ENCODE peak calls at places on chromosome 7, in four cellular contexts. V is H9, S is IMR-90, M is H1. Z is an unnamed sample.
A peak's percentile ranks its signal among the peaks of the same experiment; 100 is the strongest.

GRCh38 chr7:710161-710560 is 16.3 kb upstream of the DNAAF5 start:
- DNase-seq in S (no peak), M (no peak), V (no peak), Z (no peak)

GRCh38 chr7:45968856-45969536 is 47.9 kb upstream of the IGFBP3 start:
- DNase-seq in S (no peak), M (no peak), V (no peak), Z (no peak)

GRCh38 chr7:116687801-116688201 is 15.8 kb downstream of the MET start:
- DNase-seq in M (no peak), V (no peak), S (peak; percentile 83), Z (no peak)

GRCh38 chr7:48244902-48245301 is 73.6 kb downstream of the ABCA13 start:
- DNase-seq in M (no peak), V (no peak), S (peak; percentile 49), Z (no peak)

GRCh38 chr7:8117195-8117594 is 144.8 kb downstream of the ICA1 start:
- DNase-seq in M (no peak), V (no peak), S (no peak), Z (no peak)

GRCh38 chr7:151731022-151731441 is 145.9 kb downstream of the PRKAG2 start:
- DNase-seq in S (no peak), V (no peak), M (no peak), Z (no peak)

GRCh38 chr7:25124485-25125136 is 449 bp downstream of the CYCS start:
- DNase-seq in M (no peak), V (no peak), S (no peak), Z (peak; percentile 32)

GRCh38 chr7:102849538-102849937 is 63.3 kb upstream of the LRRC17 start:
- DNase-seq in S (no peak), V (no peak), M (no peak), Z (no peak)

GRCh38 chr7:97064972-97065587 is 40.4 kb upstream of the DLX5 start:
- DNase-seq in M (peak; percentile 47), V (no peak), S (peak; percentile 58), Z (peak; percentile 64)

GRCh38 chr7:103695496-103695895 is 249.5 kb upstream of the SLC26A5 start:
- DNase-seq in M (no peak), S (no peak), V (no peak), Z (no peak)

GRCh38 chr7:155257482-155258232 is 40.0 kb upstream of the INSIG1 start:
- DNase-seq in S (no peak), V (no peak), M (no peak), Z (no peak)

GRCh38 chr7:92730808-92731207 is 105.6 kb downstream of the CDK6 start:
- DNase-seq in V (no peak), S (peak; percentile 58), M (no peak), Z (no peak)

GRCh38 chr7:101169110-101169837 is 3.9 kb upstream of the VGF start:
- DNase-seq in S (no peak), M (peak; percentile 53), V (peak; percentile 33), Z (peak; percentile 20)

GRCh38 chr7:122038904-122039303 is 105.1 kb downstream of the AASS start:
- DNase-seq in S (peak; percentile 4), M (no peak), V (no peak), Z (no peak)

GRCh38 chr7:128917061-128917460 is 6.6 kb upstream of the KCP start:
- DNase-seq in S (no peak), M (peak; percentile 42), V (peak; percentile 25), Z (no peak)

GRCh38 chr7:48158404-48158803 is 12.9 kb upstream of the ABCA13 start:
- DNase-seq in V (no peak), S (peak; percentile 73), M (no peak), Z (no peak)

GRCh38 chr7:102044984-102045673 is 227.7 kb downstream of the CUX1 start:
- DNase-seq in M (no peak), V (no peak), S (peak; percentile 93), Z (no peak)

GRCh38 chr7:368651-369475 is 78.9 kb downstream of the FOXL3 start:
- DNase-seq in M (no peak), S (no peak), V (no peak), Z (no peak)

GRCh38 chr7:143395187-143396149 is 13.2 kb downstream of the EPHA1 start:
- DNase-seq in V (peak; percentile 36), S (no peak), M (no peak), Z (peak; percentile 53)

GRCh38 chr7:1811850-1812692 is 142.0 kb downstream of the ELFN1 start:
- DNase-seq in V (no peak), M (no peak), S (no peak), Z (peak; percentile 45)

GRCh38 chr7:1696671-1697498 is 26.8 kb downstream of the ELFN1 start:
- DNase-seq in M (peak; percentile 45), S (no peak), V (peak; percentile 29), Z (no peak)

GRCh38 chr7:4131043-4131442 is 551.1 kb upstream of the FOXK1 start:
- DNase-seq in S (no peak), V (peak; percentile 74), M (no peak), Z (peak; percentile 84)

GRCh38 chr7:157442993-157443831 is 106.4 kb downstream of the DNAJB6 start:
- DNase-seq in V (no peak), S (no peak), M (peak; percentile 35), Z (no peak)

GRCh38 chr7:113060100-113060499 is 26.5 kb downstream of the GPR85 start:
- DNase-seq in V (no peak), S (no peak), M (no peak), Z (no peak)

GRCh38 chr7:2729893-2730716 is 42.1 kb downstream of the AMZ1 start:
- DNase-seq in V (no peak), S (peak; percentile 74), M (no peak), Z (no peak)

GRCh38 chr7:30472771-30473392 is 5.7 kb downstream of the NOD1 start:
- DNase-seq in V (no peak), S (peak; percentile 70), M (peak; percentile 4), Z (peak; percentile 97)

GRCh38 chr7:25596443-25596842 is 368.2 kb upstream of the NPVF start:
- DNase-seq in V (no peak), S (no peak), M (no peak), Z (no peak)

GRCh38 chr7:155593455-155594162 is 47.2 kb upstream of the CNPY1 start:
- DNase-seq in V (no peak), S (no peak), M (no peak), Z (no peak)

GRCh38 chr7:101058355-101058754 is 26.9 kb upstream of the TRIM56 start:
- DNase-seq in V (peak; percentile 77), M (peak; percentile 88), S (peak; percentile 50), Z (peak; percentile 71)

GRCh38 chr7:38844952-38845563 is 63.9 kb downstream of the VPS41 start:
- DNase-seq in M (no peak), V (no peak), S (no peak), Z (no peak)

GRCh38 chr7:14069961-14070360 is 80.5 kb upstream of the ETV1 start:
- DNase-seq in M (no peak), V (no peak), S (no peak), Z (peak; percentile 60)

GRCh38 chr7:74294191-74294998 is 5.2 kb downstream of the CLIP2 start:
- DNase-seq in V (no peak), M (no peak), S (no peak), Z (no peak)

GRCh38 chr7:7100432-7100849 is 81.9 kb upstream of the C1GALT1 start:
- DNase-seq in M (peak; percentile 58), V (peak; percentile 83), S (no peak), Z (peak; percentile 99)

GRCh38 chr7:73612598-73613269 is 11.6 kb downstream of the MLXIPL start:
- DNase-seq in M (no peak), S (peak; percentile 29), V (no peak), Z (peak; percentile 96)

GRCh38 chr7:99478464-99479440 is 6.1 kb downstream of the ZNF789 start:
- DNase-seq in M (no peak), V (no peak), S (no peak), Z (no peak)

GRCh38 chr7:127844707-127845331 is 186.4 kb downstream of the LRRC4 start:
- DNase-seq in V (no peak), M (no peak), S (peak; percentile 61), Z (no peak)

GRCh38 chr7:6250364-6250833 is 22.0 kb downstream of the CYTH3 start:
- DNase-seq in S (no peak), V (no peak), M (no peak), Z (no peak)

DNA sequence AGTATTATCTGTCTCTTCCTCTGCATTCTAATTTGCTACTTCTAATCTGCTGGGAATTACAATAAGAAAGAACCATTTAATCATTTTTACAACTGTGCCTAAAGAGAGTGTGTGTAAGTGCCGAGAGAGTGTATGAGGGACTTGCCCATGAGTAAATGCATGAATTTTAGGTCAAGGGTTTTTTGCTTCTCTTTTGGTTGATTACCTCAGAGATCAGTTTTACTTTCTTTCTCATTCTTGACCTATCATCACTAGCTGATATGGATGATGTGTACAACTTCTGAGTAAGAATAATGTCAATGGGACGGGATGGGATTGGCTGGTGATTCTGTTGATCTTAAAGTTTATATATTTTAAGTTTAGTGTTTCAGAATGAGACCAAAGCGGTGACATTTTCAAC is 47.8 kb downstream of the IKZF1 start:
- DNase-seq in S (no peak), M (no peak), V (no peak), Z (no peak)
- H4K5ac ChIP-seq in S (no peak overlapping the region), M (no peak overlapping the region), V (no peak overlapping the region), Z (no peak overlapping the region)

DNA sequence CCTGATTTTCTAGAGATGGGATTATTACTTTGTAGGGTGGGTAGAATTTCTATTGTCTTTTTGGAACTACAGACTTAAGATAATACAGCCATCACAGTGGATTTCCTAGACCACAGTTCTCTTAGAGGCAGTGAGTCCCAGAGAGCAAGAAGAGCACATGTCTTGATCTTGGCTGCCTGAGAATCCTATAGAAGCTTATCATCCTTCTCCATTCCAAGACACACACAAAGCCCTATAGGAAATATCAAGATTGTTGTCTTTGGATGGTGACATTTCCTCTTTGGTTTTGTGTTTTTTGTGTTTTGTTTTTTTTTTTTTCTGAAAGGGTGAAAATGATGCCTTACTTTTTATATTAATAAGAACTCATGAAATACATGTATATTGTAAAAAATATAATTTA is 143.1 kb downstream of the AHR start:
- DNase-seq in M (no peak), V (no peak), S (no peak), Z (no peak)
- H4K5ac ChIP-seq in M (no peak overlapping the region), V (no peak overlapping the region), S (no peak overlapping the region), Z (no peak overlapping the region)

GRCh38 chr7:54946764-54947163 is 72.1 kb upstream of the EGFR start:
- DNase-seq in V (no peak), M (no peak), S (no peak), Z (no peak)
- H4K5ac ChIP-seq in V (no peak overlapping the region), M (no peak overlapping the region), S (no peak overlapping the region), Z (no peak overlapping the region)

GRCh38 chr7:69710773-69711445 is 112.6 kb downstream of the AUTS2 start:
- DNase-seq in S (no peak), M (no peak), V (no peak), Z (no peak)
- H4K5ac ChIP-seq in S (no peak overlapping the region), M (peak overlapping the region; percentile 25), V (no peak overlapping the region), Z (no peak overlapping the region)

DNA sequence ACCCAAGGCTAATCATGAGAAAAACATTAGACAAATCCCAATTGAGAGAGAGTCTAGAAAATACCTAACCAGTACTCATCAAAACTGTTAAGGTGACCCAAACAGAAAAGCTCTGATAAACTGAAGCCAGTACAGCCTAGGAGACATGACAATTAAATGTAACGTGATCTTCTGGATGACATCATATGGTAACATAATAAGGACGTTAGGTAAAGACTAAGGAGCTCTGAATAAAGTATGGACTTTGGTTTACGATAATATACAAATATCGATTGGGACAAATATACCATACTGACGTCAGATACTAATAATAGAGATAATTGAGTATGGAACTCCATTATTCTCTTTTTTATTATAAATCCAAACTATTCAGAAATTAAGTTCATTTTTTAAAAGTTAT is 561.1 kb upstream of the STEAP1 start:
- DNase-seq in S (no peak), V (no peak), M (no peak), Z (no peak)
- H4K5ac ChIP-seq in S (no peak overlapping the region), V (no peak overlapping the region), M (no peak overlapping the region), Z (no peak overlapping the region)

GRCh38 chr7:18864967-18865366 is 252.5 kb downstream of the TWIST1 start:
- DNase-seq in M (no peak), V (no peak), S (no peak), Z (no peak)
- H4K5ac ChIP-seq in M (no peak overlapping the region), V (no peak overlapping the region), S (no peak overlapping the region), Z (no peak overlapping the region)